ENCODE peak calls at places on chromosomes 3 and 15, in nine cellular contexts. W is lower lobe of right lung; Z is psoas muscle; J is neuronal stem cell; L is CD4-positive, alpha-beta T cell; R is PC-9; Y is neural progenitor cell; V is cardiac muscle cell; C is GM23248. D is an unnamed sample.

GRCh38 chr3:47781326-47781684 is 388 bp downstream of the SMARCC1 start:
- DNase-seq in V (peak; percentile 74), L (peak; percentile 37), Y (peak; percentile 82), J (peak; percentile 53), R (peak; percentile 54), C (peak; percentile 70), Z (peak; percentile 84), W (peak; percentile 79), D (no peak)

GRCh38 chr15:55588070-55588817 is at the start of gene PYGO1:
- DNase-seq in R (peak; percentile 58), L (no peak), C (peak; percentile 80), Z (peak; percentile 83), V (peak; percentile 83), J (peak; percentile 71), W (peak; percentile 72), Y (peak; percentile 90), D (peak; percentile 69)

GRCh38 chr15:50340431-50340830 is 14.6 kb downstream of the GABPB1 start:
- DNase-seq in Y (no peak), Z (no peak), J (no peak), R (no peak), W (no peak), L (no peak), V (no peak), C (no peak), D (no peak)

GRCh38 chr15:40893019-40893723 is 1.1 kb upstream of the VPS18 start:
- DNase-seq in J (no peak), L (no peak), R (no peak), W (no peak), V (no peak), Z (no peak), Y (no peak), C (no peak), D (no peak)

GRCh38 chr15:77066961-77067690 is 3.8 kb downstream of the TSPAN3 start:
- DNase-seq in W (no peak), V (no peak), Y (no peak), C (peak; percentile 27), J (no peak), R (no peak), Z (no peak), L (no peak), D (no peak)

GRCh38 chr3:141816958-141817357 is 53.8 kb downstream of the GRK7 start:
- DNase-seq in R (no peak), Y (no peak), J (no peak), L (no peak), W (no peak), Z (no peak), V (no peak), C (peak; percentile 2), D (no peak)

GRCh38 chr3:104717828-104718196 is 648.9 kb upstream of the ALCAM start:
- DNase-seq in C (peak; percentile 10), V (no peak), Y (no peak), Z (no peak), L (no peak), R (no peak), J (no peak), W (no peak), D (no peak)

GRCh38 chr3:186123012-186123411 is 14.1 kb upstream of the ETV5 start:
- DNase-seq in V (no peak), L (no peak), J (no peak), W (no peak), R (no peak), Z (no peak), C (no peak), Y (no peak), D (no peak)

GRCh38 chr15:60620707-60621106 is 141.8 kb upstream of the ICE2 start:
- DNase-seq in C (peak; percentile 68), L (no peak), W (no peak), J (no peak), Z (peak; percentile 69), V (peak; percentile 26), Y (no peak), R (no peak), D (peak; percentile 22)

GRCh38 chr3:31066999-31067398 is 172.5 kb upstream of the GADL1 start:
- DNase-seq in L (no peak), Z (no peak), W (no peak), R (peak; percentile 61), C (peak; percentile 98), V (no peak), Y (no peak), J (no peak), D (no peak)

GRCh38 chr3:184590795-184591194 is 29.2 kb downstream of the EPHB3 start:
- DNase-seq in V (no peak), J (no peak), R (peak; percentile 39), C (no peak), L (no peak), Z (no peak), Y (no peak), W (no peak), D (no peak)

GRCh38 chr15:66578286-66578875 is 12.6 kb upstream of the LCTL start:
- DNase-seq in L (no peak), W (no peak), J (no peak), Z (peak; percentile 13), V (no peak), R (peak; percentile 9), C (peak; percentile 54), Y (no peak), D (no peak)

GRCh38 chr3:187986514-187986934 is 167.4 kb upstream of the LPP start:
- DNase-seq in Z (peak; percentile 48), R (peak; percentile 68), W (no peak), C (peak; percentile 96), J (no peak), V (no peak), Y (no peak), L (no peak), D (no peak)

GRCh38 chr3:88469216-88469615 is 319.5 kb downstream of the C3orf38 start:
- DNase-seq in J (no peak), V (no peak), Z (no peak), C (no peak), R (no peak), W (no peak), Y (peak; percentile 17), L (no peak), D (no peak)

GRCh38 chr15:67144609-67145306 is 79.4 kb downstream of the SMAD3 start:
- DNase-seq in Z (no peak), L (no peak), R (peak; percentile 56), C (peak; percentile 94), V (no peak), Y (no peak), W (no peak), J (no peak), D (no peak)

GRCh38 chr3:120469440-120470415 is 18.9 kb upstream of the FSTL1 start:
- DNase-seq in Z (no peak), L (no peak), W (no peak), R (peak; percentile 80), V (no peak), C (peak; percentile 49), J (no peak), Y (no peak), D (no peak)

GRCh38 chr3:122392868-122393844 is 9.2 kb downstream of the FAM162A start:
- DNase-seq in Z (no peak), V (peak; percentile 34), C (peak; percentile 72), Y (peak; percentile 57), W (no peak), R (peak; percentile 9), L (no peak), J (peak; percentile 20), D (no peak)

GRCh38 chr3:120094776-120095225 is 554 bp upstream of the GSK3B start:
- DNase-seq in Z (peak; percentile 100), L (no peak), W (peak; percentile 98), R (peak; percentile 100), J (peak; percentile 100), C (peak; percentile 99), Y (peak; percentile 99), V (peak; percentile 99), D (peak; percentile 100)

GRCh38 chr3:15845475-15845874 is 47.7 kb upstream of the ANKRD28 start:
- DNase-seq in Z (no peak), C (no peak), V (no peak), J (no peak), Y (no peak), R (no peak), W (no peak), L (no peak), D (no peak)
- H3K27ac ChIP-seq in Z (peak overlapping the region; percentile 53), C (no peak overlapping the region), V (peak overlapping the region; percentile 13), J (no peak overlapping the region), Y (no peak overlapping the region), R (no peak overlapping the region), W (no peak overlapping the region), L (no peak overlapping the region), D (no peak overlapping the region)

GRCh38 chr3:172685331-172686214 is 25.3 kb downstream of the NCEH1 start:
- DNase-seq in J (no peak), Z (no peak), C (peak; percentile 47), W (no peak), V (no peak), R (no peak), Y (no peak), L (no peak), D (no peak)

GRCh38 chr3:172688588-172688987 is 22.3 kb downstream of the NCEH1 start:
- DNase-seq in Y (no peak), R (no peak), L (no peak), J (no peak), W (no peak), Z (no peak), V (peak; percentile 49), C (no peak), D (no peak)

GRCh38 chr3:172692751-172693310 is 18.0 kb downstream of the NCEH1 start:
- DNase-seq in Y (no peak), R (no peak), L (no peak), C (no peak), W (no peak), V (no peak), Z (no peak), J (no peak), D (no peak)

GRCh38 chr3:172690936-172691335 is 19.9 kb downstream of the NCEH1 start:
- DNase-seq in Y (no peak), R (no peak), Z (no peak), C (no peak), J (no peak), V (no peak), L (no peak), W (no peak), D (no peak)

DNA sequence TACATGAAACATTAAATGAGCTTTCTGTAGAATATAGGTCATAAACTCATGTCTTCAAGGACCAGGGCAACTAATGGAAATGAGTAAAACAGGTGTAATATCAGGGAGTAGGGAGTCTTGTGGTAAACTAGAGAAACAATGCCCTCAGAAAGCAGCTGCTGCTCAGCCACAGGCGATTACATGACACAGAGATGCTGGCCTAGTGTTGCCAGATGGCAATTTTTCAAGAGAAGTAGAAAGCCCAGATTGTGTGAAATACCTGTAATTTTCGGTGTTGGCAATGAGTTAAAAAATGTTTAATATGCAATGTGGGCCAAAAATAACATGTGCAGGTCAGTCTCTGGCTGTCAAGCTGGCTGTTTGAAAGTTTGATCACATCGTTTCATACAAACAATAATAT is 23.4 kb downstream of the NCEH1 start:
- DNase-seq in L (no peak), J (no peak), R (no peak), Y (no peak), V (no peak), Z (no peak), C (peak; percentile 26), W (no peak), D (no peak)
- H3K27ac ChIP-seq in L (no peak overlapping the region), J (no peak overlapping the region), R (no peak overlapping the region), Y (no peak overlapping the region), V (no peak overlapping the region), Z (peak overlapping the region; percentile 52), C (no peak overlapping the region), W (no peak overlapping the region), D (no peak overlapping the region)

GRCh38 chr15:75493732-75494131 is 42.2 kb upstream of the SIN3A start:
- DNase-seq in C (no peak), R (no peak), W (no peak), Y (no peak), Z (no peak), J (no peak), L (no peak), V (no peak), D (no peak)
- H3K27ac ChIP-seq in C (no peak overlapping the region), R (no peak overlapping the region), W (no peak overlapping the region), Y (no peak overlapping the region), Z (no peak overlapping the region), J (no peak overlapping the region), L (no peak overlapping the region), V (no peak overlapping the region), D (no peak overlapping the region)

GRCh38 chr15:98785408-98785795 is 137.1 kb downstream of the IGF1R start:
- DNase-seq in J (no peak), Y (no peak), W (no peak), R (no peak), L (no peak), V (no peak), C (no peak), Z (no peak), D (no peak)
- H3K27ac ChIP-seq in J (no peak overlapping the region), Y (peak overlapping the region; percentile 47), W (no peak overlapping the region), R (no peak overlapping the region), L (no peak overlapping the region), V (peak overlapping the region; percentile 67), C (no peak overlapping the region), Z (no peak overlapping the region), D (no peak overlapping the region)

D was measured in ascending aorta.